ENCODE peak calls at places on chromosomes 11 and 22, in six cellular contexts. J is suprapubic skin; Q is CD4-positive, CD25-positive, alpha-beta regulatory T cell; Y is colonic mucosa; B is neuronal stem cell; Z is K562. R is an unnamed sample. For H3K4me1, the result is how much of the 10 kb centered on the place peaks cover.

GRCh38 chr11:76859708-76860233 is 947 bp upstream of the ACER3 start:
- DNase-seq in B (no peak), J (no peak), Z (no peak), Q (no peak), Y (no peak), R (no peak)

GRCh38 chr22:30169002-30169401 is 77.6 kb downstream of the LIF start:
- DNase-seq in Z (no peak), J (no peak), Q (no peak), B (no peak), Y (no peak), R (no peak)

GRCh38 chr11:71355266-71355665 is 92.9 kb downstream of the DHCR7 start:
- DNase-seq in J (no peak), Z (no peak), B (no peak), Y (no peak), Q (no peak), R (peak)

GRCh38 chr11:59187587-59187986 is 15.7 kb downstream of the DTX4 start:
- DNase-seq in Q (no peak), B (no peak), J (peak), Z (no peak), Y (peak), R (peak)

GRCh38 chr11:71962428-71963038 is 33.7 kb downstream of the RNF121 start:
- DNase-seq in B (no peak), Q (no peak), J (no peak), Z (no peak), Y (no peak), R (no peak)

GRCh38 chr11:7196396-7197146 is 55.1 kb upstream of the SYT9 start:
- DNase-seq in Z (no peak), Y (no peak), B (no peak), J (no peak), Q (no peak), R (no peak)

GRCh38 chr11:95050595-95051202 is 1.5 kb downstream of the KDM4F start:
- DNase-seq in J (no peak), Y (no peak), Q (no peak), Z (no peak), B (no peak), R (no peak)

GRCh38 chr11:66975403-66976047 is 421 bp downstream of the C11orf86 start:
- DNase-seq in Y (no peak), J (no peak), Q (no peak), B (no peak), Z (no peak), R (no peak)

GRCh38 chr11:92909214-92909613 is 60.2 kb upstream of the MTNR1B start:
- DNase-seq in Q (no peak), B (no peak), Z (no peak), Y (no peak), J (no peak), R (no peak)

GRCh38 chr11:70377645-70378044 is 20.7 kb upstream of the CTTN start:
- DNase-seq in Z (no peak), J (no peak), Q (no peak), Y (no peak), B (no peak), R (no peak)

GRCh38 chr11:60777572-60777971 is 7.6 kb upstream of the MS4A10 start:
- DNase-seq in Y (no peak), J (no peak), Q (no peak), B (no peak), Z (no peak), R (no peak)

GRCh38 chr22:19815093-19815822 is 39.4 kb downstream of the GNB1L start:
- DNase-seq in B (no peak), Z (peak), J (no peak), Q (no peak), Y (no peak), R (no peak)

GRCh38 chr11:14029971-14030531 is 67.5 kb downstream of the SPON1 start:
- DNase-seq in J (peak), B (no peak), Z (no peak), Y (peak), Q (no peak), R (peak)

GRCh38 chr11:132648841-132649240 is 883.5 kb downstream of the OPCML start:
- DNase-seq in J (no peak), Q (no peak), B (no peak), Z (no peak), Y (no peak), R (no peak)

GRCh38 chr11:116035972-116036371 is 531.8 kb upstream of the CADM1 start:
- DNase-seq in J (no peak), B (no peak), Y (no peak), Z (no peak), Q (no peak), R (no peak)

GRCh38 chr11:112632866-112633505 is 328.2 kb upstream of the NCAM1 start:
- DNase-seq in J (no peak), Q (no peak), Y (no peak), Z (no peak), B (no peak), R (no peak)

GRCh38 chr11:1400168-1401000 is 10.7 kb downstream of the BRSK2 start:
- DNase-seq in Y (no peak), B (no peak), Z (no peak), J (no peak), Q (no peak), R (no peak)

GRCh38 chr11:7555067-7555699 is 41.4 kb downstream of the PPFIBP2 start:
- DNase-seq in Z (no peak), Y (peak), Q (no peak), B (no peak), J (no peak), R (no peak)

GRCh38 chr11:27353593-27354358 is 9.2 kb downstream of the CCDC34 start:
- DNase-seq in Z (no peak), Q (no peak), J (no peak), Y (no peak), B (no peak), R (no peak)

GRCh38 chr11:68546555-68546954 is 86.0 kb downstream of the PPP6R3 start:
- DNase-seq in Z (no peak), Y (no peak), J (no peak), Q (no peak), B (no peak), R (no peak)

GRCh38 chr11:15965562-15966250 is 390.6 kb downstream of the SOX6 start:
- DNase-seq in Y (peak), B (no peak), Z (no peak), J (no peak), Q (no peak), R (no peak)

GRCh38 chr11:15968461-15969130 is 387.8 kb downstream of the SOX6 start:
- DNase-seq in Q (no peak), B (no peak), J (no peak), Y (peak), Z (peak), R (no peak)

GRCh38 chr11:15969281-15969680 is 387.1 kb downstream of the SOX6 start:
- DNase-seq in Q (no peak), Y (peak), Z (peak), J (no peak), B (no peak), R (peak)

GRCh38 chr11:15967966-15968365 is 388.4 kb downstream of the SOX6 start:
- DNase-seq in Q (no peak), J (no peak), Z (no peak), Y (no peak), B (no peak), R (peak)

DNA sequence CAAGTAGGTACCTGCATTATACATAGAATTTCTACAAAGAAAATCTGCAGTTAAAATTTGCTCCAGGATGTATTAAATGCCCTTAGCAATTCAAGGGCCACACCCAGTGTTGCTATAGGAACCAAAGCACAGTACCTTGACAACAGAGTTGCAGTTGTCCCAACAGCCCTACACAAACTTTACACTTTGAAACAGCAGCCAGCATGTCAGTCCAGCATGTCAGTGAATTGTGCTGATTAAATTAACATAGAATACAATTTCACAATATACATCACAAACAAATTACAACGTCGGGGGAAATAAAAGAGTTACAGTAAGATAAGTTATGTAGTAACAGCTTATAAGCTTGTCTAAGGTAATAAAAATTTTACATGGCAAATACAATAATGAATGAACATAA is 389.2 kb downstream of the SOX6 start:
- DNase-seq in J (no peak), Q (no peak), Z (peak), Y (peak), B (no peak), R (peak)
- H3K27ac ChIP-seq in J (peak), Q (no peak), Z (no peak), Y (no peak), B (no peak), R (no peak)

GRCh38 chr11:119368121-119369034 is 13.1 kb downstream of the USP2 start:
- DNase-seq in B (no peak), Q (no peak), Z (peak), J (peak), Y (peak), R (peak)
- H3K4me1 ChIP-seq in B (under half), Q (under half), Z (half or more), J (half or more), Y (under half), R (half or more)

GRCh38 chr22:49291169-49291568 is 536.5 kb downstream of the BRD1 start:
- DNase-seq in J (peak), Z (no peak), B (no peak), Q (no peak), Y (no peak), R (no peak)
- H3K4me3 ChIP-seq in J (no peak), Z (no peak), B (no peak), Q (no peak), Y (no peak), R (no peak)

GRCh38 chr11:62789576-62789975 is 2.2 kb downstream of the TMEM223 start:
- DNase-seq in Z (no peak), Y (no peak), J (no peak), B (no peak), Q (no peak), R (no peak)
- H3K27ac ChIP-seq in Z (peak), Y (no peak), J (no peak), B (no peak), Q (peak), R (peak)

GRCh38 chr22:45217345-45217744 is 23.3 kb downstream of the KIAA0930 start:
- DNase-seq in J (no peak), Q (no peak), Z (no peak), B (no peak), Y (no peak), R (no peak)
- H3K4me1 ChIP-seq in J (under half), Q (under half), Z (under half), B (under half), Y (under half), R (under half)

GRCh38 chr22:37525746-37526350 is 6.6 kb upstream of the CARD10 start:
- DNase-seq in B (no peak), Z (no peak), J (no peak), Q (no peak), Y (no peak), R (no peak)
- H3K4me3 ChIP-seq in B (peak), Z (no peak), J (no peak), Q (no peak), Y (no peak), R (no peak)

DNA sequence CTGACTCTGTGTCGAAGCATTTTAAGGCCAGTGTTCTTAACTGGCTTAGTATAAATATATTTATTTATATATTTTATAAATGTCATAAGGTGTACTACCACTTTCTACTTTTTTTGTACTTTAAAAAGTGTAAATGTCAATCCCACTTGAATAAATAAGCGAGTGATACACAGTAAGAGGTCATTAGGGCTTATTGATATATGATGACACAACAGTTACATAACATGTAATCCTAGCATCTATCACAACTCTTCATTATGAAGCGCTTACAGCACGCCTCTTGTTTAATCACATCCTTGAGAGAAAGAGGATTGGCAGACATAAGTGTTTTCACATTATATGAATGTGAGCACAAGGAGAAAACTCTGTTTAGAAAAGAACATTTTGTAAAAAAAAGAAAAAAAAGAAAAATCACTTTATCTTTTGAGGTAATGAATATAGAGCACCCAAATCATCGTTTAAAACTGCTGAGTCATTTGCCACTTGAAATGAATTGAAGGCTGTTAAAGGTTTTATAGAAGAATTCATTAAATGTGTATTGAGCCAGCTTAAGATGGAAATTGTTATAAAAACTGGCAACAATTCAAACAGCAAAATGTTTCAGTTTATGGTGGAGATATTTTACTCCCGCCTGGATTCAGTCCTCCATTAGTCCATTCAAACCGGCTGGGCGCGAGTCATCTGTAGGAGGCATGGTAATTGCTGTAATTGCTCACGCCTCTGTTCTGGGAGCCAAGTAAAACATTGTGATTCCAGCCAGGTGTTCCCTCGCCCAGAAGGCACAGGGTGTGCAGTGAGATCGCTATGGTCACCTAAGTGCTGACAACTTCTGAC is 627.3 kb upstream of the KIRREL3 start:
- DNase-seq in B (no peak), Y (peak), Q (no peak), J (no peak), Z (no peak), R (no peak)
- H3K27ac ChIP-seq in B (no peak), Y (no peak), Q (no peak), J (no peak), Z (no peak), R (no peak)

GRCh38 chr11:35041070-35041554 is 97.9 kb upstream of the CD44 start:
- DNase-seq in Q (no peak), B (no peak), Z (no peak), J (no peak), Y (no peak), R (no peak)
- H3K4me1 ChIP-seq in Q (half or more), B (under half), Z (under half), J (half or more), Y (under half), R (under half)

R was measured in cardiac muscle cell.